ENCODE peak calls at places on chromosomes 11 and 22, in four cellular contexts. H is K562, U is IMR-90, T is activated T-helper 1 cell treated with Interleukin-2 at 50 U/mL for 16 hours. V is an unnamed sample.

GRCh38 chr11:26442131-26442530 is 110.2 kb downstream of the ANO3 start:
- DNase-seq in T (no peak), H (no peak), U (peak), V (no peak)

GRCh38 chr22:42188808-42189447 is 58.3 kb upstream of the CYP2D6 start:
- DNase-seq in T (no peak), U (peak), H (no peak), V (no peak)

GRCh38 chr11:23310276-23310675 is 450.0 kb upstream of the CCDC179 start:
- DNase-seq in H (no peak), U (peak), T (no peak), V (no peak)

GRCh38 chr11:96361778-96362177 is 18.8 kb upstream of the MAML2 start:
- DNase-seq in T (no peak), H (peak), U (peak), V (no peak)

GRCh38 chr11:7536102-7536501 is 22.3 kb downstream of the PPFIBP2 start:
- DNase-seq in U (no peak), H (peak), T (no peak), V (peak)

GRCh38 chr11:2219318-2220017 is 47.9 kb upstream of the TH start:
- DNase-seq in U (no peak), H (no peak), T (no peak), V (no peak)

GRCh38 chr22:28410050-28410816 is 269.4 kb downstream of the TTC28 start:
- DNase-seq in H (peak), U (peak), T (no peak), V (no peak)

GRCh38 chr11:35040221-35040942 is 98.6 kb upstream of the CD44 start:
- DNase-seq in T (peak), H (peak), U (peak), V (no peak)

GRCh38 chr11:60971520-60971919 is at the start of gene CD6:
- DNase-seq in U (no peak), T (peak), H (no peak), V (no peak)

GRCh38 chr11:69172674-69173073 is 16.9 kb downstream of the SMIM38 start:
- DNase-seq in H (no peak), T (no peak), U (peak), V (no peak)

GRCh38 chr11:69640260-69640994 is 529 bp upstream of the CCND1 start:
- DNase-seq in U (no peak), H (no peak), T (no peak), V (no peak)

GRCh38 chr22:50445071-50445879 is 29.6 kb downstream of the SBF1 start:
- DNase-seq in U (no peak), H (no peak), T (no peak), V (no peak)

GRCh38 chr22:46513908-46514550 is 23.4 kb downstream of the CELSR1 start:
- DNase-seq in T (no peak), H (no peak), U (no peak), V (no peak)

GRCh38 chr22:36879775-36880174 is 19.0 kb downstream of the NCF4 start:
- DNase-seq in U (no peak), H (no peak), T (no peak), V (no peak)

GRCh38 chr11:103609117-103610066 is 427.0 kb upstream of the DDI1 start:
- DNase-seq in U (peak), H (no peak), T (no peak), V (no peak)

GRCh38 chr11:2530855-2531200 is 86.0 kb downstream of the KCNQ1 start:
- DNase-seq in H (no peak), T (no peak), U (no peak), V (no peak)

GRCh38 chr22:24977370-24978230 is 25.1 kb downstream of the KIAA1671 start:
- DNase-seq in T (no peak), U (no peak), H (no peak), V (no peak)

GRCh38 chr22:40258463-40259046 is 80.8 kb downstream of the TNRC6B start:
- DNase-seq in T (no peak), H (no peak), U (peak), V (no peak)

GRCh38 chr11:21410513-21410912 is 741.1 kb downstream of the NELL1 start:
- DNase-seq in U (no peak), H (no peak), T (no peak), V (no peak)

GRCh38 chr22:46051646-46052045 is 74.7 kb upstream of the WNT7B start:
- DNase-seq in U (no peak), H (no peak), T (no peak), V (no peak)

GRCh38 chr22:32352681-32353080 is 5.0 kb upstream of the RFPL3 start:
- DNase-seq in T (no peak), H (no peak), U (no peak), V (no peak)

GRCh38 chr22:36339171-36340065 is 48.3 kb downstream of the MYH9 start:
- DNase-seq in T (no peak), U (peak), H (no peak), V (no peak)

GRCh38 chr11:32916994-32917393 is 24.4 kb downstream of the QSER1 start:
- DNase-seq in H (no peak), T (no peak), U (no peak), V (no peak)

GRCh38 chr11:56967726-56968125 is 21.0 kb upstream of the OR5AK2 start:
- DNase-seq in T (no peak), H (no peak), U (no peak), V (no peak)

GRCh38 chr22:45298934-45299505 is 10.7 kb upstream of the FAM118A start:
- DNase-seq in U (peak), H (no peak), T (no peak), V (no peak)

GRCh38 chr11:115324569-115325432 is 179.4 kb downstream of the CADM1 start:
- DNase-seq in T (no peak), U (peak), H (peak), V (peak)

GRCh38 chr22:28435271-28435825 is 244.3 kb downstream of the TTC28 start:
- DNase-seq in T (no peak), H (no peak), U (no peak), V (no peak)

GRCh38 chr11:111792955-111793500 is 26.8 kb upstream of the PPP2R1B start:
- DNase-seq in U (no peak), H (no peak), T (no peak), V (no peak)

GRCh38 chr11:33691051-33691864 is 9.4 kb downstream of the C11orf91 start:
- DNase-seq in U (no peak), T (no peak), H (no peak), V (no peak)

GRCh38 chr22:49523374-49524008 is 304.2 kb downstream of the BRD1 start:
- DNase-seq in T (no peak), U (no peak), H (no peak), V (no peak)

GRCh38 chr11:15747671-15748070 is 608.7 kb downstream of the SOX6 start:
- DNase-seq in U (peak), H (no peak), T (no peak), V (no peak)

GRCh38 chr11:117011541-117011908 is 86.7 kb downstream of the SIK3 start:
- DNase-seq in T (no peak), U (no peak), H (no peak), V (no peak)

GRCh38 chr11:117328414-117329010 is 858 bp downstream of the CEP164 start:
- DNase-seq in T (no peak), U (peak), H (peak), V (peak)

GRCh38 chr22:41916745-41917358 is 2.0 kb upstream of the SHISA8 start:
- DNase-seq in U (no peak), T (no peak), H (no peak), V (no peak)

V was measured in HuH-7.